ENCODE peak calls at places on chromosomes 3 and 15, in five cellular contexts. S, V, M, G and N are unnamed samples.

GRCh38 chr3:33658971-33659848 is 58.8 kb downstream of the CLASP2 start:
- DNase-seq in S (peak; percentile 84), V (peak; percentile 74), M (no peak), G (peak; percentile 58), N (peak; percentile 80)

GRCh38 chr15:29618586-29618985 is 203.7 kb downstream of the TJP1 start:
- DNase-seq in S (no peak), V (no peak), M (no peak), G (no peak), N (no peak)

GRCh38 chr3:171129827-171130226 is 103.3 kb upstream of the SLC2A2 start:
- DNase-seq in S (no peak), V (no peak), M (no peak), G (no peak), N (no peak)

GRCh38 chr3:69646287-69647067 is 92.8 kb upstream of the MITF start:
- DNase-seq in S (no peak), V (no peak), M (no peak), G (no peak), N (no peak)

GRCh38 chr3:44136421-44136820 is 105.3 kb upstream of the TOPAZ1 start:
- DNase-seq in S (peak; percentile 71), V (no peak), M (no peak), G (no peak), N (no peak)

GRCh38 chr3:16841906-16842709 is 42.6 kb upstream of the PLCL2 start:
- DNase-seq in S (peak; percentile 59), V (no peak), M (no peak), G (peak; percentile 82), N (no peak)

GRCh38 chr3:24004171-24004938 is 59.3 kb downstream of the NR1D2 start:
- DNase-seq in S (no peak), V (no peak), M (no peak), G (no peak), N (no peak)

GRCh38 chr15:73809728-73810501 is 56.8 kb upstream of the INSYN1 start:
- DNase-seq in S (no peak), V (no peak), M (no peak), G (no peak), N (no peak)

GRCh38 chr15:49688135-49688790 is 67.4 kb downstream of the DTWD1 start:
- DNase-seq in S (no peak), V (no peak), M (no peak), G (no peak), N (no peak)

GRCh38 chr3:40971191-40972168 is 227.8 kb upstream of the CTNNB1 start:
- DNase-seq in S (no peak), V (peak; percentile 89), M (peak; percentile 98), G (no peak), N (peak; percentile 87)

GRCh38 chr15:68585574-68586273 is 6.9 kb downstream of the CORO2B start:
- DNase-seq in S (no peak), V (peak; percentile 25), M (no peak), G (no peak), N (no peak)

GRCh38 chr15:67967871-67968423 is 86.2 kb upstream of the PIAS1 start:
- DNase-seq in S (peak; percentile 88), V (peak; percentile 89), M (no peak), G (no peak), N (peak; percentile 77)

GRCh38 chr3:139353920-139354556 is 10.2 kb downstream of the MRPS22 start:
- DNase-seq in S (peak; percentile 66), V (no peak), M (peak; percentile 42), G (no peak), N (no peak)

GRCh38 chr15:42156266-42156922 is at the start of gene PLA2G4F:
- DNase-seq in S (peak; percentile 72), V (peak; percentile 51), M (peak; percentile 76), G (no peak), N (no peak)

GRCh38 chr15:68788265-68788624 is 32.5 kb downstream of the ANP32A start:
- DNase-seq in S (no peak), V (peak; percentile 23), M (no peak), G (no peak), N (no peak)

GRCh38 chr15:65530318-65531111 is at the start of gene HACD3:
- DNase-seq in S (peak; percentile 95), V (peak; percentile 87), M (peak; percentile 41), G (peak; percentile 88), N (peak; percentile 90)

GRCh38 chr15:75114796-75115195 is 86.9 kb upstream of the C15orf39 start:
- DNase-seq in S (no peak), V (no peak), M (no peak), G (no peak), N (no peak)

GRCh38 chr3:192957441-192957951 is 39.8 kb upstream of the MB21D2 start:
- DNase-seq in S (no peak), V (peak; percentile 67), M (peak; percentile 50), G (no peak), N (no peak)

GRCh38 chr15:20346082-20346805 is 195.4 kb downstream of the GOLGA6L6 start:
- DNase-seq in S (no peak), V (no peak), M (peak; percentile 22), G (no peak), N (no peak)

GRCh38 chr15:20341901-20342605 is 199.5 kb downstream of the GOLGA6L6 start:
- DNase-seq in S (peak; percentile 85), V (peak; percentile 88), M (no peak), G (peak; percentile 35), N (peak; percentile 83)

GRCh38 chr15:20344601-20345400 is 196.8 kb downstream of the GOLGA6L6 start:
- DNase-seq in S (no peak), V (no peak), M (peak; percentile 37), G (no peak), N (no peak)

GRCh38 chr15:20348291-20348899 is 193.2 kb downstream of the GOLGA6L6 start:
- DNase-seq in S (no peak), V (no peak), M (no peak), G (no peak), N (no peak)

DNA sequence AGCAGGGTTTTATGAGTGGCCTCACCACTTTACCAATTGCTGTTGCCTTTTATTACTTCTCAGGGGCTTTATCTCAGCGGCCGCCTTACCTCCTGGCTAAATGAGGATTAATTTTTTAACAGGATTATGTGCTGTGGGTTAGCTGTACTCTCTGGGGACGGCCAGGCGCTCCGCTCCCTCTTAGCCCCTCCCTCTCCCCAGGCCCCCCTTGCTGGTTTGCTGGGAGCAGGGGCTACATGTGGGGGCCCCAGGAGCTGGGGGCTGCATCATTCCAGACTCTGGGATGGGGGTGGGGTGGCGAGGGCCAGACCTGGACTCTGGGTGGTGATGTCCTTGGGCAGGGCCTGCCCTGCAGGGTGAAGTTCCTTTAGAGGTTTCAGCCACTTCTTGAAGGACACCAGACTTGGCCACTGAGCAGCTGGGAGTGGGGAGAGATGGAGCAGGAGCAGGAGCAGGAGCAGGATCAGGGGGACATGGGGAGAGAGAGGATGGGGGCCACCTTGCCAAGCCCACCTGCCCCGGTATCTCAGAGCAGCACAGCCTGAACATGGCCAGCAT is 196.1 kb downstream of the GOLGA6L6 start:
- DNase-seq in S (no peak), V (peak; percentile 51), M (peak; percentile 21), G (no peak), N (no peak)
- H3K9me3 ChIP-seq in S (peaks cover 83% of the 10 kb centered on the region), V (peaks cover 38% of the 10 kb centered on the region), M (no peaks in the 10 kb centered on the region), G (no peaks in the 10 kb centered on the region), N (peaks cover 7% of the 10 kb centered on the region)

DNA sequence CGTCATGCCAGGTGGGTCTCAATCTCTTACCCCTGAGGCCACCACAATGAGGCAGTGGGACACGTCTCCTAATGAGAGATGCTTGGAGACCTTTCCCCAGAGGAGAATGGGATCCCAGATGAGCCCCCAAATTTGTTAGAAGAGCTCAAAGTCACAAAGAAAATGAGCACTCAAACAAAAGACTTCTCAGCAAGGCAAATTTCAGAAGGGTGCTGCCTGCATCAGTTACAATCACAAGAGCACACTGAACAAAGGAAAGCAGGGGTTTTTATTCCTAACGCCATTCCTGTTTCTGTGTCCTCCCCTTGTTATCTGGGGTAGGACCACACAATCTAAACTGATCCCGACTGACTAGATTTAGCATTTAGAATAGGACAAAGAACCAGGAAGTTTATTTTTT is 50.1 kb downstream of the DLG1 start:
- DNase-seq in S (no peak), V (no peak), M (no peak), G (no peak), N (no peak)
- H3K9me3 ChIP-seq in S (peaks cover 96% of the 10 kb centered on the region), V (no peaks in the 10 kb centered on the region), M (peaks cover 69% of the 10 kb centered on the region), G (peaks cover 13% of the 10 kb centered on the region), N (peaks cover 39% of the 10 kb centered on the region)

GRCh38 chr15:27671794-27672438 is 427.2 kb downstream of the OCA2 start:
- DNase-seq in S (no peak), V (no peak), M (no peak), G (no peak), N (no peak)

GRCh38 chr15:27674826-27675225 is 424.3 kb downstream of the OCA2 start:
- DNase-seq in S (no peak), V (no peak), M (no peak), G (no peak), N (no peak)

GRCh38 chr15:27675571-27675970 is 423.5 kb downstream of the OCA2 start:
- DNase-seq in S (no peak), V (no peak), M (no peak), G (no peak), N (no peak)

GRCh38 chr15:27672537-27672936 is 426.6 kb downstream of the OCA2 start:
- DNase-seq in S (no peak), V (no peak), M (no peak), G (no peak), N (no peak)

GRCh38 chr15:27673766-27674445 is 425.2 kb downstream of the OCA2 start:
- DNase-seq in S (no peak), V (no peak), M (no peak), G (no peak), N (no peak)
- H3K9me3 ChIP-seq in S (no peaks in the 10 kb centered on the region), V (no peaks in the 10 kb centered on the region), M (no peaks in the 10 kb centered on the region), G (no peaks in the 10 kb centered on the region), N (no peaks in the 10 kb centered on the region)

GRCh38 chr15:25180606-25181289 is 226.0 kb downstream of the SNRPN start:
- DNase-seq in S (peak; percentile 12), V (peak; percentile 23), M (no peak), G (no peak), N (no peak)
- H3K9me3 ChIP-seq in S (no peaks in the 10 kb centered on the region), V (peaks cover 69% of the 10 kb centered on the region), M (no peaks in the 10 kb centered on the region), G (no peaks in the 10 kb centered on the region), N (peaks cover 13% of the 10 kb centered on the region)

GRCh38 chr3:46091046-46091445 is 63.8 kb upstream of the XCR1 start:
- DNase-seq in S (no peak), V (no peak), M (no peak), G (no peak), N (no peak)
- H3K9me3 ChIP-seq in S (no peaks in the 10 kb centered on the region), V (no peaks in the 10 kb centered on the region), M (no peaks in the 10 kb centered on the region), G (no peaks in the 10 kb centered on the region), N (no peaks in the 10 kb centered on the region)

GRCh38 chr3:31654998-31655397 is 122.3 kb downstream of the STT3B start:
- DNase-seq in S (no peak), V (no peak), M (no peak), G (no peak), N (no peak)
- H3K9me3 ChIP-seq in S (peaks cover 83% of the 10 kb centered on the region), V (peaks cover 43% of the 10 kb centered on the region), M (peaks cover 18% of the 10 kb centered on the region), G (peaks cover 41% of the 10 kb centered on the region), N (peaks cover 69% of the 10 kb centered on the region)

DNA sequence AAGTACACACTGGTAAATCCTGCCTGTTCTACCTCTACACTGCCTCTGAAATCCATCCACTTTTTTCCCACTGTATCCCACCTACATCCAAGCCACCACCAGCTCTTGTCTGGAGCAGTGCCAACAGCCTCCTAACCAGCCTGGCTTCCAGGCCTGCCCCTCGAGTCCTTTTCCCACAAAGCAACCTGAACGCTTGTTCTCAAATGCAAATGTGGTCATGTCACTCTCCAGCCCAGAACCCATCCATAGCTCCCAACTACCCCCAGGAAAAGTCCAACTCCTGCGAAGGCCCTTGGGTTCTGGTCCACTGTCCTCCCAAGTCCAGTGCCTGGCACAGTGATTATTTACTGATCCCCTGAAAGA is 83.8 kb downstream of the SEMA5B start:
- DNase-seq in S (peak; percentile 40), V (no peak), M (no peak), G (no peak), N (no peak)
- H3K9me3 ChIP-seq in S (no peaks in the 10 kb centered on the region), V (no peaks in the 10 kb centered on the region), M (no peaks in the 10 kb centered on the region), G (no peaks in the 10 kb centered on the region), N (no peaks in the 10 kb centered on the region)

GRCh38 chr3:198097048-198097447 is 137.0 kb downstream of the LMLN start:
- DNase-seq in S (no peak), V (no peak), M (no peak), G (no peak), N (no peak)
- H3K9me3 ChIP-seq in S (peaks cover 18% of the 10 kb centered on the region), V (no peaks in the 10 kb centered on the region), M (peaks cover 2% of the 10 kb centered on the region), G (no peaks in the 10 kb centered on the region), N (no peaks in the 10 kb centered on the region)